ENCODE peak calls at places on chromosomes 6 and 20, in nine cellular contexts. One of them, this sample, is unnamed.

GRCh38 chr6:4415549-4415948 is 280.2 kb upstream of the ECI2 start:
- DNase-seq in body of pancreas: no peak
- DNase-seq in AG04450: no peak
- DNase-seq in cardiac fibroblast: no peak
- DNase-seq in hepatocyte: no peak
- DNase-seq in dorsolateral prefrontal cortex: no peak
- DNase-seq in tibial artery: no peak
- DNase-seq in neural progenitor cell: no peak
- DNase-seq in astrocyte: no peak
- DNase-seq in this sample: no peak

GRCh38 chr6:15183979-15184378 is 61.9 kb upstream of the JARID2 start:
- DNase-seq in AG04450: no peak
- DNase-seq in astrocyte: no peak
- DNase-seq in tibial artery: no peak
- DNase-seq in hepatocyte: no peak
- DNase-seq in body of pancreas: no peak
- DNase-seq in cardiac fibroblast: no peak
- DNase-seq in neural progenitor cell: no peak
- DNase-seq in dorsolateral prefrontal cortex: no peak
- DNase-seq in this sample: no peak

GRCh38 chr20:62733891-62734290 is 25.3 kb downstream of the NTSR1 start:
- DNase-seq in hepatocyte: no peak
- DNase-seq in neural progenitor cell: no peak
- DNase-seq in body of pancreas: no peak
- DNase-seq in tibial artery: peak
- DNase-seq in astrocyte: no peak
- DNase-seq in AG04450: no peak
- DNase-seq in dorsolateral prefrontal cortex: no peak
- DNase-seq in cardiac fibroblast: no peak
- DNase-seq in this sample: no peak

GRCh38 chr20:24477831-24478547 is 8.6 kb downstream of the SYNDIG1 start:
- DNase-seq in hepatocyte: no peak
- DNase-seq in tibial artery: no peak
- DNase-seq in dorsolateral prefrontal cortex: no peak
- DNase-seq in cardiac fibroblast: no peak
- DNase-seq in AG04450: no peak
- DNase-seq in astrocyte: no peak
- DNase-seq in body of pancreas: no peak
- DNase-seq in neural progenitor cell: no peak
- DNase-seq in this sample: no peak

GRCh38 chr20:37209661-37210314 is 30.4 kb upstream of the MROH8 start:
- DNase-seq in tibial artery: no peak
- DNase-seq in body of pancreas: peak
- DNase-seq in cardiac fibroblast: no peak
- DNase-seq in AG04450: no peak
- DNase-seq in neural progenitor cell: no peak
- DNase-seq in hepatocyte: peak
- DNase-seq in astrocyte: no peak
- DNase-seq in dorsolateral prefrontal cortex: no peak
- DNase-seq in this sample: no peak

GRCh38 chr6:132259070-132259469 is 142.2 kb downstream of the MOXD1 start:
- DNase-seq in hepatocyte: peak
- DNase-seq in AG04450: no peak
- DNase-seq in body of pancreas: no peak
- DNase-seq in neural progenitor cell: peak
- DNase-seq in tibial artery: no peak
- DNase-seq in dorsolateral prefrontal cortex: no peak
- DNase-seq in astrocyte: peak
- DNase-seq in cardiac fibroblast: peak
- DNase-seq in this sample: no peak

GRCh38 chr20:57611605-57612311 is 8.5 kb downstream of the ZBP1 start:
- DNase-seq in neural progenitor cell: no peak
- DNase-seq in cardiac fibroblast: no peak
- DNase-seq in AG04450: no peak
- DNase-seq in body of pancreas: peak
- DNase-seq in tibial artery: peak
- DNase-seq in dorsolateral prefrontal cortex: no peak
- DNase-seq in hepatocyte: peak
- DNase-seq in astrocyte: no peak
- DNase-seq in this sample: no peak

GRCh38 chr6:156848533-156848932 is 71.4 kb downstream of the ARID1B start:
- DNase-seq in cardiac fibroblast: peak
- DNase-seq in dorsolateral prefrontal cortex: no peak
- DNase-seq in hepatocyte: peak
- DNase-seq in astrocyte: no peak
- DNase-seq in tibial artery: peak
- DNase-seq in AG04450: no peak
- DNase-seq in neural progenitor cell: peak
- DNase-seq in body of pancreas: no peak
- DNase-seq in this sample: peak

GRCh38 chr6:90677440-90677839 is 90.6 kb upstream of the MAP3K7 start:
- DNase-seq in dorsolateral prefrontal cortex: no peak
- DNase-seq in hepatocyte: no peak
- DNase-seq in AG04450: no peak
- DNase-seq in neural progenitor cell: no peak
- DNase-seq in body of pancreas: no peak
- DNase-seq in tibial artery: no peak
- DNase-seq in astrocyte: no peak
- DNase-seq in cardiac fibroblast: no peak
- DNase-seq in this sample: no peak

GRCh38 chr20:1134355-1134754 is 16.0 kb downstream of the PSMF1 start:
- DNase-seq in neural progenitor cell: no peak
- DNase-seq in cardiac fibroblast: no peak
- DNase-seq in hepatocyte: no peak
- DNase-seq in AG04450: no peak
- DNase-seq in dorsolateral prefrontal cortex: no peak
- DNase-seq in body of pancreas: no peak
- DNase-seq in astrocyte: no peak
- DNase-seq in tibial artery: no peak
- DNase-seq in this sample: no peak

GRCh38 chr6:6317825-6318733 is 2.4 kb downstream of the F13A1 start:
- DNase-seq in tibial artery: no peak
- DNase-seq in cardiac fibroblast: no peak
- DNase-seq in body of pancreas: no peak
- DNase-seq in hepatocyte: no peak
- DNase-seq in neural progenitor cell: peak
- DNase-seq in AG04450: no peak
- DNase-seq in astrocyte: no peak
- DNase-seq in dorsolateral prefrontal cortex: peak
- DNase-seq in this sample: no peak

GRCh38 chr6:14814016-14814415 is 431.9 kb upstream of the JARID2 start:
- DNase-seq in AG04450: no peak
- DNase-seq in cardiac fibroblast: no peak
- DNase-seq in dorsolateral prefrontal cortex: no peak
- DNase-seq in body of pancreas: no peak
- DNase-seq in hepatocyte: no peak
- DNase-seq in astrocyte: no peak
- DNase-seq in neural progenitor cell: no peak
- DNase-seq in tibial artery: no peak
- DNase-seq in this sample: no peak

GRCh38 chr6:158015188-158015506 is 33.5 kb downstream of the SYNJ2 start:
- DNase-seq in hepatocyte: no peak
- DNase-seq in AG04450: no peak
- DNase-seq in dorsolateral prefrontal cortex: no peak
- DNase-seq in body of pancreas: no peak
- DNase-seq in tibial artery: peak
- DNase-seq in astrocyte: no peak
- DNase-seq in cardiac fibroblast: no peak
- DNase-seq in neural progenitor cell: no peak
- DNase-seq in this sample: no peak

GRCh38 chr20:29689411-29690225 is 1567.8 kb upstream of the DEFB115 start:
- DNase-seq in dorsolateral prefrontal cortex: no peak
- DNase-seq in cardiac fibroblast: peak
- DNase-seq in astrocyte: no peak
- DNase-seq in neural progenitor cell: no peak
- DNase-seq in tibial artery: no peak
- DNase-seq in AG04450: no peak
- DNase-seq in body of pancreas: peak
- DNase-seq in hepatocyte: no peak
- DNase-seq in this sample: no peak

GRCh38 chr6:128204621-128205020 is 303.8 kb upstream of the THEMIS start:
- DNase-seq in hepatocyte: no peak
- DNase-seq in AG04450: no peak
- DNase-seq in cardiac fibroblast: peak
- DNase-seq in dorsolateral prefrontal cortex: no peak
- DNase-seq in tibial artery: no peak
- DNase-seq in body of pancreas: no peak
- DNase-seq in astrocyte: peak
- DNase-seq in neural progenitor cell: no peak
- DNase-seq in this sample: peak

GRCh38 chr6:107871981-107872380 is 47.9 kb upstream of the SCML4 start:
- DNase-seq in hepatocyte: no peak
- DNase-seq in AG04450: no peak
- DNase-seq in tibial artery: no peak
- DNase-seq in astrocyte: no peak
- DNase-seq in neural progenitor cell: no peak
- DNase-seq in body of pancreas: no peak
- DNase-seq in cardiac fibroblast: peak
- DNase-seq in dorsolateral prefrontal cortex: no peak
- DNase-seq in this sample: no peak

GRCh38 chr6:107868867-107869611 is 44.9 kb upstream of the SCML4 start:
- DNase-seq in astrocyte: no peak
- DNase-seq in neural progenitor cell: no peak
- DNase-seq in hepatocyte: no peak
- DNase-seq in cardiac fibroblast: no peak
- DNase-seq in body of pancreas: no peak
- DNase-seq in dorsolateral prefrontal cortex: no peak
- DNase-seq in AG04450: no peak
- DNase-seq in tibial artery: no peak
- DNase-seq in this sample: no peak

GRCh38 chr6:107870379-107870778 is 46.3 kb upstream of the SCML4 start:
- DNase-seq in neural progenitor cell: no peak
- DNase-seq in cardiac fibroblast: peak
- DNase-seq in astrocyte: peak
- DNase-seq in hepatocyte: no peak
- DNase-seq in AG04450: no peak
- DNase-seq in tibial artery: no peak
- DNase-seq in body of pancreas: no peak
- DNase-seq in dorsolateral prefrontal cortex: no peak
- DNase-seq in this sample: no peak

GRCh38 chr6:107867302-107867615 is 43.1 kb upstream of the SCML4 start:
- DNase-seq in astrocyte: no peak
- DNase-seq in hepatocyte: no peak
- DNase-seq in dorsolateral prefrontal cortex: no peak
- DNase-seq in neural progenitor cell: no peak
- DNase-seq in AG04450: no peak
- DNase-seq in cardiac fibroblast: no peak
- DNase-seq in tibial artery: no peak
- DNase-seq in body of pancreas: no peak
- DNase-seq in this sample: no peak

DNA sequence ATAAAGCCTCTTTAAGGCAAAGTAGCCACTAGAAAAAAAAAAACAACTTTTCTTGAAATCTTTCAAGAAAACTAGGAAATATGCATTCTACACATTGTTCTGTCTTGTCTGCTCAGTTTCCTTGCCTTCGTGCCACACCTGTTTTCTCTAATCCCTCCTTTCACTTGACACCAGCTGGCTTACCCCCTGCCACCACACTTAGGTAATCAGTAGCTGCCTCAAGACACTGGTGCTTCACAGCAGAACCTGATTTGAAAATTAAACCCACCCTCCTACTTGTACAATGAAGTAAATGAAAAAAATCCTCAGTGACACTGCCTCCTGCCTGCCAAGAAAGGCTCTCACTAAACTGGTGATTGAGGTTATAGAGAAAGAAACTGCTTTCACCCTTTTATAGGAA is 45.8 kb upstream of the SCML4 start:
- DNase-seq in body of pancreas: no peak
- DNase-seq in cardiac fibroblast: no peak
- DNase-seq in dorsolateral prefrontal cortex: no peak
- DNase-seq in neural progenitor cell: peak
- DNase-seq in astrocyte: no peak
- DNase-seq in tibial artery: no peak
- DNase-seq in hepatocyte: no peak
- DNase-seq in AG04450: no peak
- DNase-seq in this sample: no peak
- TF ChIP-seq CTCF in body of pancreas: no peak
- TF ChIP-seq CTCF in cardiac fibroblast: no peak
- TF ChIP-seq CTCF in dorsolateral prefrontal cortex: no peak
- TF ChIP-seq CTCF in neural progenitor cell: peak
- TF ChIP-seq CTCF in astrocyte: no peak
- TF ChIP-seq CTCF in tibial artery: no peak
- TF ChIP-seq CTCF in hepatocyte: no peak
- TF ChIP-seq CTCF in AG04450: peak
- TF ChIP-seq CTCF in this sample: peak

DNA sequence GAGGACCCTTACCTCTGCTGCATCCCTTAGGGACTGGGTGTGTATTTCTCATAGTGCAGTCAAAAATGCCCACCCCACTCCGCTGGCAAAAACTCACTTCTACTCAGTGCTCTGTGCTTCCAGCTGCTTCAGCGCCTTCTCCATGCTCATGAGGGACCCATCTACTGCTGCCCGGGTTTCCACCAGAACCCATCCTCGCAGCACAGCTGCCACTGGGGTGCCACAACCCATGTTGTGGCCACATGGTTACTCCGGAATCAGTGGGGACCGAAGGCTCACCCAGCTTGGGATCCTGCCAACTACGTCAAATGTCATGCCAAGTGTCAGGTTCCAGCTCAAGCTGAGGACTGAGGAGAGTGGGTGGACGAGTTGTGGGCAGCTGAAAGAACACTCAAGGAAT is 774.2 kb upstream of the EYS start:
- DNase-seq in body of pancreas: no peak
- DNase-seq in AG04450: no peak
- DNase-seq in astrocyte: no peak
- DNase-seq in dorsolateral prefrontal cortex: no peak
- DNase-seq in cardiac fibroblast: no peak
- DNase-seq in tibial artery: no peak
- DNase-seq in hepatocyte: no peak
- DNase-seq in neural progenitor cell: no peak
- DNase-seq in this sample: no peak
- H3K4me3 ChIP-seq in body of pancreas: no peak
- H3K4me3 ChIP-seq in AG04450: no peak
- H3K4me3 ChIP-seq in astrocyte: no peak
- H3K4me3 ChIP-seq in dorsolateral prefrontal cortex: no peak
- H3K4me3 ChIP-seq in cardiac fibroblast: no peak
- H3K4me3 ChIP-seq in tibial artery: no peak
- H3K4me3 ChIP-seq in hepatocyte: no peak
- H3K4me3 ChIP-seq in neural progenitor cell: no peak
- H3K4me3 ChIP-seq in this sample: no peak

DNA sequence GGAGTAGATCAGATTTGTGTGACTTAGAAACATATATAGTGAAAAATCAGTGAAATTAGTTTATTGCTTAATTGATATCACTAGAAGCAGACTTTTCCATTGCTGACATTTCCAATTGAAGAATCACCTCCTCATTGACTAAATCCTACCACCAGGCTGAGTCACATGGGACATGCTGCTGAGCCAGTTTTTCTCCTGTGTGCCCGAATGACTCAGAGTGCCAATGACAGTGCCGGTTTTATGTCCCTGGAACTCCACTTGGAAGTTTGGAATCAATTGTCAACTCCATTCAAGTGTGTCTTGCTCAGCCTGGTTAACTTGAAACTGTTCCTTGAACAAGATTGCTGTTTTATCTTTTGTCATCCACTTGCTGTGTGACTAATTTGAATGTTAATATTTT is 316.1 kb upstream of the PRDM1 start:
- DNase-seq in AG04450: no peak
- DNase-seq in astrocyte: no peak
- DNase-seq in dorsolateral prefrontal cortex: no peak
- DNase-seq in neural progenitor cell: no peak
- DNase-seq in hepatocyte: no peak
- DNase-seq in tibial artery: no peak
- DNase-seq in cardiac fibroblast: peak
- DNase-seq in body of pancreas: no peak
- DNase-seq in this sample: no peak
- TF ChIP-seq CTCF in AG04450: no peak
- TF ChIP-seq CTCF in astrocyte: no peak
- TF ChIP-seq CTCF in dorsolateral prefrontal cortex: no peak
- TF ChIP-seq CTCF in neural progenitor cell: no peak
- TF ChIP-seq CTCF in hepatocyte: no peak
- TF ChIP-seq CTCF in tibial artery: no peak
- TF ChIP-seq CTCF in cardiac fibroblast: no peak
- TF ChIP-seq CTCF in body of pancreas: no peak
- TF ChIP-seq CTCF in this sample: no peak

GRCh38 chr6:75205776-75206334 is at the start of gene COL12A1:
- DNase-seq in astrocyte: peak
- DNase-seq in dorsolateral prefrontal cortex: peak
- DNase-seq in neural progenitor cell: peak
- DNase-seq in AG04450: peak
- DNase-seq in hepatocyte: peak
- DNase-seq in cardiac fibroblast: peak
- DNase-seq in body of pancreas: peak
- DNase-seq in tibial artery: peak
- DNase-seq in this sample: peak
- H3K4me3 ChIP-seq in astrocyte: peak
- H3K4me3 ChIP-seq in dorsolateral prefrontal cortex: peak
- H3K4me3 ChIP-seq in neural progenitor cell: peak
- H3K4me3 ChIP-seq in AG04450: peak
- H3K4me3 ChIP-seq in hepatocyte: peak
- H3K4me3 ChIP-seq in cardiac fibroblast: peak
- H3K4me3 ChIP-seq in body of pancreas: no peak
- H3K4me3 ChIP-seq in tibial artery: peak
- H3K4me3 ChIP-seq in this sample: peak

This sample was measured in retinal pigment epithelial cell.